ENCODE peak calls at places on chromosomes 6 and 20, in seven cellular contexts. One of them, this sample, is unnamed. For H3K36me3, the result is how much of the 10 kb centered on the place peaks cover.

GRCh38 chr6:110999634-111000270 is 17.9 kb downstream of the RPF2 start:
- DNase-seq in lung: no peak
- DNase-seq in lower lobe of right lung: no peak
- DNase-seq in astrocyte: peak
- DNase-seq in H7: no peak
- DNase-seq in aorta: no peak
- DNase-seq in GM23338: peak
- DNase-seq in this sample: no peak

GRCh38 chr20:56362833-56363413 is 4.1 kb downstream of the FAM210B start:
- DNase-seq in lung: no peak
- DNase-seq in astrocyte: no peak
- DNase-seq in aorta: no peak
- DNase-seq in lower lobe of right lung: no peak
- DNase-seq in H7: no peak
- DNase-seq in GM23338: peak
- DNase-seq in this sample: peak

GRCh38 chr20:56755201-56755600 is 126.1 kb downstream of the TFAP2C start:
- DNase-seq in astrocyte: no peak
- DNase-seq in aorta: no peak
- DNase-seq in GM23338: no peak
- DNase-seq in lung: no peak
- DNase-seq in lower lobe of right lung: no peak
- DNase-seq in H7: no peak
- DNase-seq in this sample: no peak

GRCh38 chr6:53309059-53309896 is 39.5 kb downstream of the ELOVL5 start:
- DNase-seq in aorta: no peak
- DNase-seq in lung: no peak
- DNase-seq in astrocyte: peak
- DNase-seq in GM23338: no peak
- DNase-seq in lower lobe of right lung: no peak
- DNase-seq in H7: no peak
- DNase-seq in this sample: no peak

GRCh38 chr20:37914672-37915433 is 11.9 kb downstream of the VSTM2L start:
- DNase-seq in lower lobe of right lung: no peak
- DNase-seq in astrocyte: no peak
- DNase-seq in H7: peak
- DNase-seq in GM23338: peak
- DNase-seq in aorta: no peak
- DNase-seq in lung: no peak
- DNase-seq in this sample: no peak

GRCh38 chr6:123333000-123333756 is 303.6 kb downstream of the TRDN start:
- DNase-seq in GM23338: no peak
- DNase-seq in astrocyte: no peak
- DNase-seq in lung: no peak
- DNase-seq in H7: no peak
- DNase-seq in lower lobe of right lung: no peak
- DNase-seq in aorta: no peak
- DNase-seq in this sample: no peak

GRCh38 chr20:61760321-61761112 is 305.2 kb downstream of the TAF4 start:
- DNase-seq in H7: no peak
- DNase-seq in astrocyte: no peak
- DNase-seq in GM23338: no peak
- DNase-seq in aorta: peak
- DNase-seq in lower lobe of right lung: peak
- DNase-seq in lung: no peak
- DNase-seq in this sample: no peak

GRCh38 chr20:11217322-11217989 is 543.7 kb upstream of the JAG1 start:
- DNase-seq in GM23338: no peak
- DNase-seq in lower lobe of right lung: no peak
- DNase-seq in aorta: no peak
- DNase-seq in lung: no peak
- DNase-seq in astrocyte: peak
- DNase-seq in H7: no peak
- DNase-seq in this sample: no peak

GRCh38 chr6:6962086-6962485 is 145.7 kb upstream of the RREB1 start:
- DNase-seq in lung: no peak
- DNase-seq in aorta: no peak
- DNase-seq in GM23338: no peak
- DNase-seq in astrocyte: no peak
- DNase-seq in H7: no peak
- DNase-seq in lower lobe of right lung: no peak
- DNase-seq in this sample: no peak

GRCh38 chr20:1165521-1165920 is 19.3 kb downstream of the TMEM74B start:
- DNase-seq in lung: no peak
- DNase-seq in aorta: no peak
- DNase-seq in H7: no peak
- DNase-seq in lower lobe of right lung: no peak
- DNase-seq in GM23338: no peak
- DNase-seq in astrocyte: no peak
- DNase-seq in this sample: no peak

GRCh38 chr20:1165941-1166340 is 18.8 kb downstream of the TMEM74B start:
- DNase-seq in astrocyte: no peak
- DNase-seq in GM23338: no peak
- DNase-seq in lower lobe of right lung: no peak
- DNase-seq in lung: no peak
- DNase-seq in H7: no peak
- DNase-seq in aorta: no peak
- DNase-seq in this sample: no peak

GRCh38 chr20:1169224-1169623 is 15.6 kb downstream of the TMEM74B start:
- DNase-seq in astrocyte: no peak
- DNase-seq in H7: no peak
- DNase-seq in lung: no peak
- DNase-seq in GM23338: no peak
- DNase-seq in aorta: no peak
- DNase-seq in lower lobe of right lung: no peak
- DNase-seq in this sample: no peak

GRCh38 chr20:1164871-1165270 is 19.9 kb downstream of the TMEM74B start:
- DNase-seq in aorta: no peak
- DNase-seq in lower lobe of right lung: no peak
- DNase-seq in lung: no peak
- DNase-seq in H7: no peak
- DNase-seq in GM23338: no peak
- DNase-seq in astrocyte: no peak
- DNase-seq in this sample: no peak

DNA sequence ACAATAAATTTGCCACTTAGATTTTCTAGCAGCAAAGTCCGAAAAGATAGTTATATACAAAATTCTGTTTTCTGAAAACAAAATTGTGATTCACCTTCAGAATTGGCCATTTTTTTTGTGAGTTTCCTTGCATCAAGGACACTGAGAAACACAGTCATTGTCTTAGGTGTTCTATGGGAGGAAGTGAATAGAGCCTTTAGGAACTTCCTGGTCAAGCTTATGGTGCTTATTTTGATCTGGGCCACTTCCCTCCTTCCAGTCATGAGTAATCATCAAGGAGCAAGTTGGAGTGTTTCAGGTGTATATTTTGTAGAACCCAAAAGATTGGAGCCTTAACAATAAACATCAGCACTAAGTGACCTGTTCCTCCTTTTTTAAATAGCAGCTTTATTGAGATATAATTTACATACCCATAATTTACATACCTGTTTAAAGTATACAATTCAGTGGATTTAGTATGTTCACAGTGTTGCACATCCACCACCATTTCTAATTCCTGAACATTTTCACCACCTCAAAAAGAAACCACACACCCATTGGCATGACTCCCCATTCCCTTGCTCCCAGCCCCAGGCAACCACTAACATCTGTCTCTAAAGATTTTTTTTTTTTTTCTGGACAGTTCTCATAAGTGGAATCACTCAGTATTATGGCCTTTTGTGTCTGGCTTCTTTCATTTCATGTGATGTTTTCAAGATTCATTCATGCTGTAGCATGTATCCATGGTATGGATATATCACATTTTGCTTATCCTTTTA is 17.6 kb downstream of the TMEM74B start:
- DNase-seq in lung: no peak
- DNase-seq in lower lobe of right lung: no peak
- DNase-seq in astrocyte: no peak
- DNase-seq in GM23338: no peak
- DNase-seq in H7: no peak
- DNase-seq in aorta: no peak
- DNase-seq in this sample: no peak
- H3K36me3 ChIP-seq in lung: half or more
- H3K36me3 ChIP-seq in lower lobe of right lung: half or more
- H3K36me3 ChIP-seq in astrocyte: under half
- H3K36me3 ChIP-seq in GM23338: under half
- H3K36me3 ChIP-seq in H7: under half
- H3K36me3 ChIP-seq in aorta: under half
- H3K36me3 ChIP-seq in this sample: half or more

DNA sequence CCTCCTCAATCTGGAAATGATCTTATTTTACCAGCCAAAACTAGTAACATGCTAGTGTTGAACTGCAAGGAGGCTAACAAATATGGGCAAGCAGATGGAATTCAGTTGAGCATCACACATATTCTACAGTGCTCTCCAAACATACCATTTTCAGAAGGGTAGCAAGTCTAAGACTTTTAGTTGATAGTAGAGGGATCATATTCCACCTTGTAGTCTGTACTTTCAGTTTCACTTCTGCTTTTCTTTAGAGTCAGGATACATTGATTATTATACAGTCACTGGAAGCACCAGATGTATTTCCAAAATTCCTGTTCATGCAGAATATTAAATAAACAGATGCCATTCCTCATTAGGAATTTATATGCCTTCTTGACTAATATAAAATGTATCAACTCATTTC is 361.9 kb downstream of the CENPW start:
- DNase-seq in GM23338: no peak
- DNase-seq in H7: no peak
- DNase-seq in lower lobe of right lung: no peak
- DNase-seq in lung: no peak
- DNase-seq in aorta: no peak
- DNase-seq in astrocyte: no peak
- DNase-seq in this sample: no peak
- H3K4me3 ChIP-seq in GM23338: no peak
- H3K4me3 ChIP-seq in H7: no peak
- H3K4me3 ChIP-seq in lower lobe of right lung: no peak
- H3K4me3 ChIP-seq in lung: no peak
- H3K4me3 ChIP-seq in aorta: no peak
- H3K4me3 ChIP-seq in astrocyte: no peak
- H3K4me3 ChIP-seq in this sample: no peak

GRCh38 chr6:3001773-3002293 is 2.1 kb downstream of the NQO2 start:
- DNase-seq in lung: no peak
- DNase-seq in H7: peak
- DNase-seq in aorta: no peak
- DNase-seq in GM23338: peak
- DNase-seq in lower lobe of right lung: no peak
- DNase-seq in astrocyte: peak
- DNase-seq in this sample: no peak

GRCh38 chr6:3005077-3005476 is 5.4 kb downstream of the NQO2 start:
- DNase-seq in H7: no peak
- DNase-seq in lung: no peak
- DNase-seq in astrocyte: no peak
- DNase-seq in GM23338: no peak
- DNase-seq in lower lobe of right lung: no peak
- DNase-seq in aorta: no peak
- DNase-seq in this sample: no peak

GRCh38 chr6:3001146-3001772 is 1.6 kb downstream of the NQO2 start:
- DNase-seq in GM23338: no peak
- DNase-seq in astrocyte: no peak
- DNase-seq in aorta: no peak
- DNase-seq in lower lobe of right lung: no peak
- DNase-seq in H7: no peak
- DNase-seq in lung: no peak
- DNase-seq in this sample: no peak

GRCh38 chr6:3009930-3010329 is 10.2 kb downstream of the NQO2 start:
- DNase-seq in astrocyte: peak
- DNase-seq in aorta: no peak
- DNase-seq in H7: peak
- DNase-seq in lung: no peak
- DNase-seq in GM23338: no peak
- DNase-seq in lower lobe of right lung: no peak
- DNase-seq in this sample: no peak

DNA sequence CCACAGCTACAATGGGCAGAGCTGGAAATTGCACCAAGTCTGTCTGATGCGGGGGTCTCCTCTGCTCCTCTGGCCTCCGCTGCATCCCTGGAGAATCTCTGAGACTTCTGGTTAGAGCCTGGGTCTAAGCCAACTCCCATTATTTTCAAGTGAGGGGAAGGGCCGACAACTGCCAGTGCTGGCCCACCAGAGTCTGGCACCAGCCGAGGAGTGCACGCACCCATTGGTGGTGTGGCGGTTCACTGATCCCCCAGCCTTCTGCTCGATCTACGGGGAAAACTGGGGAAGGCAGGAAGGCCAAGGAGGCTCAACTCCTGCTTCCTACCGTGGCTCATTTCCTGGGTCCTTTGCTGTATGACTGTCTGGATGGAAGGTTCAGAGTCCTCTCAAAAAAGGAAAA is 6.2 kb downstream of the NQO2 start:
- DNase-seq in aorta: no peak
- DNase-seq in astrocyte: no peak
- DNase-seq in lower lobe of right lung: no peak
- DNase-seq in lung: no peak
- DNase-seq in H7: no peak
- DNase-seq in GM23338: no peak
- DNase-seq in this sample: no peak
- H3K36me3 ChIP-seq in aorta: under half
- H3K36me3 ChIP-seq in astrocyte: under half
- H3K36me3 ChIP-seq in lower lobe of right lung: half or more
- H3K36me3 ChIP-seq in lung: under half
- H3K36me3 ChIP-seq in H7: under half
- H3K36me3 ChIP-seq in GM23338: under half
- H3K36me3 ChIP-seq in this sample: under half

GRCh38 chr20:39092733-39093410 is 130.7 kb downstream of the DHX35 start:
- DNase-seq in aorta: no peak
- DNase-seq in H7: no peak
- DNase-seq in astrocyte: no peak
- DNase-seq in GM23338: no peak
- DNase-seq in lower lobe of right lung: no peak
- DNase-seq in lung: no peak
- DNase-seq in this sample: no peak

GRCh38 chr20:39083781-39084180 is 121.6 kb downstream of the DHX35 start:
- DNase-seq in H7: no peak
- DNase-seq in astrocyte: no peak
- DNase-seq in GM23338: no peak
- DNase-seq in aorta: no peak
- DNase-seq in lung: no peak
- DNase-seq in lower lobe of right lung: no peak
- DNase-seq in this sample: peak

GRCh38 chr20:39089797-39090196 is 127.7 kb downstream of the DHX35 start:
- DNase-seq in aorta: no peak
- DNase-seq in H7: no peak
- DNase-seq in GM23338: no peak
- DNase-seq in lung: no peak
- DNase-seq in astrocyte: no peak
- DNase-seq in lower lobe of right lung: no peak
- DNase-seq in this sample: no peak

GRCh38 chr20:39090881-39091280 is 128.7 kb downstream of the DHX35 start:
- DNase-seq in lower lobe of right lung: no peak
- DNase-seq in aorta: no peak
- DNase-seq in lung: no peak
- DNase-seq in astrocyte: no peak
- DNase-seq in H7: no peak
- DNase-seq in GM23338: no peak
- DNase-seq in this sample: no peak

DNA sequence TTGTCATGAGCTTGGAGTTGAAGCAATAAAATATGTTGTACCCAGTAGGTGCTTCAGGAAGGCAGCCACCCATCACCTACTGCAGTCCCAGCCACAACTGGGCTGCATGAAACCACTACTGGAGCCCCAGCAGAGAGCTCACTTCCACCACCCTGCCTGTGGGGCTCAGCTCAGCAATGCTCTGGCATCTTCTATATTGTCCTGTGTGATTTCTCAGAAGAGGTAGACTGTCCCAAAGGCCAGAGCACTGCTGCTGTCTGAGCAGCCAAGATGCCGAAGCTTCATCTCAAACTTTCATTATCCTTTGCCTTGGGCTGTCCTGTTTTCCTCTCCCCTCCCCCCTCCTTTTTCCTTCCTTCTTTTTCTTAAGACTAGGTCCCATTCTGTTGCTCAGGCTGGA is 126.9 kb downstream of the DHX35 start:
- DNase-seq in lower lobe of right lung: no peak
- DNase-seq in GM23338: no peak
- DNase-seq in lung: no peak
- DNase-seq in H7: no peak
- DNase-seq in astrocyte: no peak
- DNase-seq in aorta: no peak
- DNase-seq in this sample: no peak
- H3K4me3 ChIP-seq in lower lobe of right lung: no peak
- H3K4me3 ChIP-seq in GM23338: no peak
- H3K4me3 ChIP-seq in lung: no peak
- H3K4me3 ChIP-seq in H7: no peak
- H3K4me3 ChIP-seq in astrocyte: no peak
- H3K4me3 ChIP-seq in aorta: no peak
- H3K4me3 ChIP-seq in this sample: no peak